ENCODE peak calls at places on chromosomes 11 and 22, in five cellular contexts. H, Q, E, J and B are unnamed samples.

GRCh38 chr11:79419120-79419519 is 21.7 kb downstream of the TENM4 start:
- DNase-seq in Q (no peak), J (peak), H (peak), E (no peak), B (no peak)

GRCh38 chr11:2584812-2585565 is 114.8 kb downstream of the KCNQ1OT1 start:
- DNase-seq in J (no peak), Q (no peak), H (no peak), E (no peak), B (no peak)

GRCh38 chr11:73186886-73187285 is 31.2 kb upstream of the P2RY2 start:
- DNase-seq in E (no peak), H (no peak), J (no peak), Q (no peak), B (no peak)

GRCh38 chr11:107651672-107652071 is 60.2 kb downstream of the SLN start:
- DNase-seq in H (no peak), J (no peak), E (no peak), Q (no peak), B (no peak)

GRCh38 chr11:10930224-10930960 is 72.5 kb upstream of the ZBED5 start:
- DNase-seq in E (peak), Q (peak), J (peak), H (peak), B (no peak)

GRCh38 chr11:128198206-128198605 is 389.2 kb downstream of the ETS1 start:
- DNase-seq in J (no peak), Q (no peak), H (no peak), E (peak), B (no peak)

GRCh38 chr11:127224276-127224675 is 223.7 kb upstream of the KIRREL3 start:
- DNase-seq in H (no peak), E (no peak), J (no peak), Q (no peak), B (no peak)

GRCh38 chr22:16917144-16918003 is 90.6 kb downstream of the GAB4 start:
- DNase-seq in Q (peak), E (peak), H (peak), J (peak), B (no peak)

DNA sequence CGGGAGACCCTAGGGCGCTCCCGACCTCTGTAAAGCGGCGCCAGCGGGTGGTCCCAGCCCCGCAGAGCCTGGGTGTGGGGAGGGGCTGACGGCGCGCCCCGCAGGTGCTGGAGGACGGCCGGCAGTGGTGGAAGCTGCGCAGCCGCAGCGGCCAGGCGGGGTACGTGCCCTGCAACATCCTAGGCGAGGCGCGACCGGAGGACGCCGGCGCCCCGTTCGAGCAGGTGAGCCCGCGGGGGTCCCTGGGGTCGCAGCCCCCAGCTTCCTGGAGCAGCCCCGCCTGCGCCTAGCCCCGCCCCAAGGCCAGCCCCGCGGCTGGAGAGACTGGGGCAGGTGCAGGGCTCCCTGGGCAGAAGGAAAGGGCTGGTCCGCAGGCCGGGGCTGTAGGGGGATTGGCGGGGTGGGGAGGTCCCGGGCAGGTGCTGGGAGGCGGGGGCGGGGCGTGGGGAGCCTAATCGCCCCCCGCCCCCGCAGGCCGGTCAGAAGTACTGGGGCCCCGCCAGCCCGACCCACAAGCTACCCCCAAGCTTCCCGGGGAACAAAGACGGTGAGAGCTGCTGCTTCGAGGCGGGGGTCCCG is 19.7 kb downstream of the EPS8L2 start:
- DNase-seq in J (no peak), H (no peak), Q (no peak), E (no peak), B (no peak)
- TF ChIP-seq CTCF in J (no peak), H (no peak), Q (no peak), E (no peak), B (no peak)

GRCh38 chr11:57008373-57008772 is 19.7 kb downstream of the OR5AK2 start:
- DNase-seq in H (no peak), Q (no peak), E (no peak), J (no peak), B (no peak)
- H3K4me3 ChIP-seq in H (no peak), Q (no peak), E (no peak), J (no peak), B (no peak)

GRCh38 chr11:35486446-35486845 is 39.0 kb downstream of the PAMR1 start:
- DNase-seq in H (no peak), J (no peak), Q (no peak), E (no peak), B (no peak)
- TF ChIP-seq CTCF in H (peak), J (peak), Q (no peak), E (no peak), B (no peak)

GRCh38 chr22:24323695-24324094 is 53.1 kb downstream of the SPECC1L start:
- DNase-seq in E (no peak), H (no peak), Q (no peak), J (no peak), B (no peak)

GRCh38 chr22:24326266-24326665 is 55.6 kb downstream of the SPECC1L start:
- DNase-seq in Q (no peak), H (no peak), J (no peak), E (no peak), B (no peak)

GRCh38 chr22:24324137-24324536 is 53.5 kb downstream of the SPECC1L start:
- DNase-seq in J (no peak), H (no peak), Q (no peak), E (no peak), B (no peak)

GRCh38 chr22:24323233-24323632 is 52.6 kb downstream of the SPECC1L start:
- DNase-seq in Q (no peak), J (no peak), E (no peak), H (no peak), B (no peak)

DNA sequence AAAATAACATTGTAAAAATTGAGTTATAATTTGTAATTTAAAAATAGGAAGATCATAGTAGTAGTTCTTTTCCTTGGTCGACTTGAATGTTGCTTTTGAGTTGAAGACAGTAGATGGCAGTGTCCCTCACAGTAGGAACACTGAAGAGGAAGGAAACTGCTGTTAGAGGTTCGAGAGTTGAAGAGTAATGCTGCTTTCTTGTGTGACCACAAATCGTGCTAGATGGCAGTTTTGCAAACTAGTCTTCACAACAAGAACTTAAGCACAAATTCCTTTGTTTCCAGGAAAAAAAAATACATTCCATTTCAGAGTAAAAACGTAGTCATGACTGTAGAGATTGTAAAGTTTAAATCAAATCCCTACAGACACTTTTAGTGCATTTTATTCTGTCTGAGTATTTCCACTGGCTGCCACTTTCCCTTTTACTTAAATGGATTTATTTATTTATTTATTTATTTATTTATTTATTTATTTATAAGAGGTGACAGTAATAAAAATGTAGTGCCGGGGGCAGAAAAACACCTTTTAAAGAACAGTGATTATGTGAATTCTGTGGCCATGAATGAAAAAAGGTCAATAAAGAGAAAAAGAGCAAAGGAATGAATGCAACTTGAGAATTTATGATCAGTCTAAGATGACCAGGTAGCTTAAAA is 54.6 kb downstream of the SPECC1L start:
- DNase-seq in Q (no peak), H (peak), J (peak), E (peak), B (peak)
- H3K4me3 ChIP-seq in Q (no peak), H (no peak), J (no peak), E (no peak), B (no peak)

DNA sequence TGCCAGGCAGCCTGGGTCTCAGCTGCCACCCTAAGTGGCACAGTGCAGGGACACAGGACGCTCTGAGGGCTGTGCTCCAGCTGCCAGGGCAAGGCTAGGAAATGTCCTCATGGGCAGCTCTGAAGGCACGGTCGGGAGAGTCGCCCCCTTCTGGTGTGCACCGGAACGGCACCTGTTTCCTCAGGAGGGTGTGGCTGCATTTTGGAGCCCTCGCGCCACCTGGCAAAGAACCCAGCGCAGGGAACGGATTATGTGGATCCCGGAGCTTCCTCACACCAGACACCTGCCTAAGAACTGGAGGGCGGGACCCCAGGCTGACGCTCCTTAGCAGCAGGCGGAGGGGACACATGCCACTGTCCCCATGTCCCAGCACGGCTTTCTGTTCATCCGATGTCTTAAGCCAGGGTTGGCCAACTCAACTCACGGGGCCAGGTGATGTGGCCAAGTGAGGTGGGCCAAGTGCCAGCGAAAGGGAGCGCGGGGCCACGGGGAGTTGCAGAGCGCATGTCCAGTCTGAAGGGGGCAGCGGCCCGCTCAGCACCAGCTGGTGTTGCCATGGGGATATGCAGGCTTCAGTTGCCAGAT is 5.1 kb upstream of the SLC22A8 start:
- DNase-seq in H (no peak), J (no peak), E (no peak), Q (no peak), B (no peak)
- TF ChIP-seq CTCF in H (peak), J (peak), E (peak), Q (no peak), B (peak)

DNA sequence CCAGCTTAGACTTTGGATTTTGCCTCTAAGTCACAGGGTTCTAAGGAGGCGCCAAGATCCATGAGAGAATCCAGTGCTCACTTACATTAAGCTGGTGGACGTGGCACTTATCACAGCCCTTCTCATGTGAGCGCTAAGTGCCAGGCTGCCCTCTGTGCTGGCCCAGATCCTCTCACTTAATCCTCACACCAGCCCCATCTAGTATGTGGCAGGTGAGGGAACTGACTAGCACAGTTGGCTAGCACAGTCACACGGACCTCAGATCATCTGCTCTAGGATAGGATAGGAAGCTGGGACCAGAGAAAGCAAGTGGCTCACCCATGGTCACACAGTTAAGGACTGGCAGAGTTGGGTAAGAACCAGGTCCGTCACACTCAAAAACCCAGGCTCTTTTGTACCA is 3.7 kb downstream of the HMOX1 start:
- DNase-seq in Q (no peak), E (no peak), H (no peak), J (no peak), B (no peak)
- H3K4me3 ChIP-seq in Q (no peak), E (peak), H (no peak), J (peak), B (no peak)

GRCh38 chr11:111514216-111515031 is at the start of gene HOATZ:
- DNase-seq in H (peak), Q (no peak), J (no peak), E (no peak), B (no peak)
- TF ChIP-seq CTCF in H (peak), Q (no peak), J (no peak), E (peak), B (peak)

GRCh38 chr11:57276169-57276854 is 39.3 kb upstream of the APLNR start:
- DNase-seq in H (no peak), J (no peak), E (no peak), Q (no peak), B (no peak)

GRCh38 chr11:57278721-57279095 is 41.7 kb upstream of the APLNR start:
- DNase-seq in Q (no peak), H (no peak), E (no peak), J (no peak), B (no peak)

GRCh38 chr11:57279131-57279530 is 42.1 kb upstream of the APLNR start:
- DNase-seq in Q (no peak), H (peak), J (peak), E (peak), B (no peak)

GRCh38 chr11:57276857-57277505 is 39.9 kb upstream of the APLNR start:
- DNase-seq in J (peak), H (no peak), E (no peak), Q (no peak), B (no peak)

GRCh38 chr11:57277845-57278720 is 41.0 kb upstream of the APLNR start:
- DNase-seq in Q (peak), H (peak), E (peak), J (peak), B (no peak)
- H3K4me3 ChIP-seq in Q (no peak), H (no peak), E (peak), J (no peak), B (peak)

DNA sequence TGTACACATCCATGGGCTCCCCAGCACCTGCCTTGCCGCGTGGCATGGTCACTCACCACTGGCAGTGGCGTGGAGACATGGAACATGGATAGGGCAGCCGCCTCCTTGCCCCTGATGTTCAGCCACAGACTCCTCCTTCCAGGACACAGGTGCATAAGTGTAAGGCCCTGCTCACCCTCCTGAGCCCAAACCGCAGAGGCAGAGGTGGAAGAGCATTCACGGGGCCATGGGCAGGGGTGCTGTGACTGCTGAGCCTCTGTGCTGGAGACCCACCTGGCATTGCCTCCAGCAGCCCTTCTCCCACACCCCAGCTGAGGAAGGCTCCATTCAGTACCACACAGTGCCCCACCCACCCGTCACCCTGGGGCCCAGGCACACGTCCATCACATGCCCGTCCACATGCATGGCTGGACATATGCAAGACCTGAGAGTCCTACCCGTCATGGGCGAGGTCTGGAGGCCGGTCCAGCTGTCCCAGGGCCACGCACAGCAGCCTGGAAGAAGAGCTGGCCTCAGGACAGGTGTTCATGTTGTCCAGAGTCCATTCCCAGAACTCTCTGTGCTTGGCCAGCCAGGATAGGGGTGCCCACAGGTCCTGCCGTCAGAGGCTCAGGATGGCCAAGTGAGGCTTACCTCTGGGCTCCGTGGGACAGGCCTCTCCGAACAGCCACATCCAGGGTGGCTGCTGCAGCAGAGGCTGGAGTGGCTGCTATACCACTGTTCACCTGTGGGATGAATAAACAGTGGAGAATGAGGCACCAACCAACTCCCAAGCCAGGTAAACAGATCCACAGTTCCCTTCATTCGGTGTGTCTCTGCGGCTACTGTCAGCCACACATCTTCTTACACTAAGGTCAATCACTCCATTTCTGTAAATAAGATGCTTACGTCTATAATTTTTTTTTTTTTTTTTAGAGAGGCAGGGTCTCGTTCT is 1.7 kb upstream of the TUBGCP6 start:
- DNase-seq in J (no peak), H (no peak), E (no peak), Q (no peak), B (no peak)
- TF ChIP-seq CTCF in J (no peak), H (no peak), E (peak), Q (no peak), B (no peak)